ENCODE peak calls at places on chromosomes 5 and 9, in eight cellular contexts. T, O, D, R, J, L, A and S are unnamed samples.

GRCh38 chr5:78719504-78720233 is 71.1 kb upstream of the LHFPL2 start:
- DNase-seq in A (no peak), R (no peak), D (no peak), J (no peak), L (no peak), T (no peak), O (no peak), S (no peak)

GRCh38 chr9:7536310-7536939 is 263.2 kb downstream of the DMAC1 start:
- DNase-seq in R (peak; percentile 50), A (peak; percentile 5), O (peak; percentile 73), L (peak; percentile 52), D (peak; percentile 14), T (peak; percentile 18), J (peak; percentile 39), S (no peak)

GRCh38 chr9:70427161-70427945 is 12.9 kb upstream of the KLF9 start:
- DNase-seq in R (no peak), L (no peak), O (peak; percentile 63), A (no peak), D (no peak), T (no peak), J (no peak), S (no peak)

GRCh38 chr5:26329562-26330189 is 708.7 kb downstream of the CDH9 start:
- DNase-seq in A (peak; percentile 8), J (peak; percentile 25), O (no peak), R (peak; percentile 10), L (no peak), D (no peak), T (peak; percentile 29), S (no peak)

GRCh38 chr9:121584421-121584820 is 67.0 kb upstream of the DAB2IP start:
- DNase-seq in D (no peak), L (no peak), O (no peak), T (no peak), R (no peak), A (no peak), J (no peak), S (no peak)

GRCh38 chr9:133199648-133200321 is 9.3 kb downstream of the OBP2B start:
- DNase-seq in A (no peak), T (no peak), L (peak; percentile 20), D (peak; percentile 33), R (no peak), O (no peak), J (no peak), S (peak; percentile 74)

GRCh38 chr5:105868038-105868775 is 1802.5 kb downstream of the EFNA5 start:
- DNase-seq in D (no peak), L (no peak), J (no peak), R (no peak), T (no peak), A (no peak), O (peak; percentile 29), S (no peak)

GRCh38 chr5:149288437-149288836 is 16.8 kb downstream of the AFAP1L1 start:
- DNase-seq in R (no peak), L (no peak), T (no peak), A (no peak), D (no peak), O (peak; percentile 47), J (no peak), S (no peak)

GRCh38 chr5:38468978-38469706 is 87.3 kb downstream of the LIFR start:
- DNase-seq in O (peak; percentile 33), A (no peak), T (no peak), J (no peak), L (no peak), R (no peak), D (no peak), S (no peak)

GRCh38 chr5:74233571-74233970 is 407.0 kb downstream of the ENC1 start:
- DNase-seq in L (no peak), A (no peak), D (no peak), R (no peak), J (no peak), T (no peak), O (peak; percentile 31), S (no peak)

GRCh38 chr5:140317859-140318258 is 15.0 kb upstream of the PFDN1 start:
- DNase-seq in A (no peak), L (no peak), D (no peak), T (no peak), J (no peak), R (no peak), O (peak; percentile 59), S (no peak)

GRCh38 chr5:157857821-157858526 is 971 bp downstream of the CLINT1 start:
- DNase-seq in A (no peak), T (no peak), L (no peak), O (peak; percentile 7), R (no peak), D (no peak), J (no peak), S (no peak)

GRCh38 chr5:172334196-172334595 is 50.6 kb upstream of the UBTD2 start:
- DNase-seq in T (no peak), A (no peak), D (no peak), R (no peak), J (no peak), O (no peak), L (no peak), S (no peak)

GRCh38 chr9:137680445-137681358 is 61.9 kb downstream of the EHMT1 start:
- DNase-seq in J (no peak), R (no peak), D (no peak), L (no peak), T (peak; percentile 73), A (no peak), O (peak; percentile 18), S (no peak)

GRCh38 chr5:153672347-153673090 is 182.0 kb downstream of the GRIA1 start:
- DNase-seq in L (no peak), D (no peak), A (no peak), R (no peak), T (no peak), O (peak; percentile 68), J (no peak), S (no peak)

GRCh38 chr9:122815544-122815943 is 12.8 kb downstream of the PDCL start:
- DNase-seq in J (no peak), D (no peak), T (no peak), L (no peak), O (no peak), R (no peak), A (no peak), S (no peak)

GRCh38 chr9:16202221-16202620 is 649.4 kb downstream of the CCDC171 start:
- DNase-seq in T (no peak), R (no peak), J (no peak), A (no peak), O (no peak), D (no peak), L (no peak), S (no peak)

GRCh38 chr5:147415663-147416062 is 94.2 kb downstream of the DPYSL3 start:
- DNase-seq in J (no peak), O (no peak), D (no peak), T (no peak), R (no peak), L (no peak), A (no peak), S (no peak)

GRCh38 chr9:86424246-86424891 is 70.2 kb upstream of the TUT7 start:
- DNase-seq in J (no peak), A (no peak), R (no peak), T (no peak), D (no peak), L (no peak), O (peak; percentile 41), S (no peak)

GRCh38 chr5:59188415-59189225 is 605.7 kb downstream of the RAB3C start:
- DNase-seq in D (peak; percentile 13), J (peak; percentile 59), A (peak; percentile 62), L (peak; percentile 46), R (peak; percentile 70), O (peak; percentile 87), T (peak; percentile 23), S (peak; percentile 19)

GRCh38 chr9:9499546-9499945 is 1113.3 kb downstream of the PTPRD start:
- DNase-seq in L (no peak), T (no peak), A (no peak), D (no peak), J (peak; percentile 11), O (no peak), R (no peak), S (no peak)

GRCh38 chr5:178413992-178414391 is 176.2 kb downstream of the COL23A1 start:
- DNase-seq in L (no peak), R (no peak), O (no peak), D (no peak), J (no peak), T (no peak), A (no peak), S (no peak)

GRCh38 chr5:43348207-43348606 is 35.0 kb upstream of the HMGCS1 start:
- DNase-seq in T (no peak), O (no peak), A (no peak), D (no peak), J (no peak), R (no peak), L (no peak), S (no peak)

GRCh38 chr5:175668006-175668405 is 10.1 kb downstream of the HRH2 start:
- DNase-seq in T (no peak), J (no peak), O (no peak), D (no peak), L (no peak), A (no peak), R (no peak), S (no peak)

GRCh38 chr9:121272401-121272948 is 4.5 kb downstream of the GSN start:
- DNase-seq in J (no peak), D (no peak), L (no peak), R (no peak), A (no peak), O (no peak), T (no peak), S (no peak)

GRCh38 chr5:14492341-14492964 is 89.1 kb upstream of the OTULINL start:
- DNase-seq in R (no peak), A (no peak), D (no peak), O (no peak), L (no peak), T (no peak), J (no peak), S (no peak)

GRCh38 chr5:110753620-110754019 is 14.8 kb downstream of the SLC25A46 start:
- DNase-seq in J (no peak), D (no peak), L (no peak), T (no peak), O (no peak), R (no peak), A (no peak), S (no peak)

GRCh38 chr5:160036243-160036642 is 27.3 kb downstream of the TTC1 start:
- DNase-seq in J (no peak), O (no peak), A (no peak), R (no peak), T (no peak), L (no peak), D (no peak), S (no peak)

GRCh38 chr9:18632624-18633407 is 158.9 kb downstream of the ADAMTSL1 start:
- DNase-seq in A (no peak), O (peak; percentile 92), T (no peak), J (no peak), D (peak; percentile 48), L (no peak), R (no peak), S (no peak)

GRCh38 chr9:545480-545879 is 296.0 kb upstream of the DMRT1 start:
- DNase-seq in R (no peak), T (no peak), J (no peak), L (no peak), O (peak; percentile 61), D (no peak), A (no peak), S (no peak)

GRCh38 chr5:111922344-111922743 is 165.3 kb upstream of the NREP start:
- DNase-seq in R (no peak), D (no peak), O (no peak), L (no peak), A (no peak), T (no peak), J (no peak), S (no peak)